ENCODE peak calls at places on chromosomes 4 and X, in six cellular contexts. K, O, H, P, C and W are unnamed samples.

GRCh38 chr4:93658443-93658842 is 170.1 kb upstream of the ATOH1 start:
- DNase-seq in K (no peak), O (no peak), H (peak; percentile 19), P (no peak), C (no peak), W (no peak)

GRCh38 chr4:7526929-7527535 is 92.3 kb upstream of the PSAPL1 start:
- DNase-seq in K (no peak), O (no peak), H (no peak), P (no peak), C (no peak), W (no peak)

GRCh38 chr4:113394730-113395530 is 345.5 kb downstream of the ANK2 start:
- DNase-seq in K (peak; percentile 86), O (peak; percentile 51), H (peak; percentile 88), P (peak; percentile 51), C (peak; percentile 95), W (peak; percentile 79)

GRCh38 chrX:78104447-78105176 is 564 bp downstream of the PGK1 start:
- DNase-seq in K (peak; percentile 47), O (no peak), H (peak; percentile 31), P (no peak), C (peak; percentile 55), W (no peak)

GRCh38 chr4:129261584-129261983 is 165.6 kb downstream of the C4orf33 start:
- DNase-seq in K (no peak), O (no peak), H (no peak), P (no peak), C (no peak), W (no peak)

GRCh38 chr4:120443111-120443510 is 376.5 kb upstream of the MAD2L1 start:
- DNase-seq in K (no peak), O (no peak), H (no peak), P (no peak), C (no peak), W (no peak)

GRCh38 chr4:165864228-165864627 is 8.8 kb upstream of the TLL1 start:
- DNase-seq in K (no peak), O (no peak), H (no peak), P (no peak), C (peak; percentile 11), W (no peak)

GRCh38 chr4:148964456-148964855 is 522.2 kb upstream of the NR3C2 start:
- DNase-seq in K (no peak), O (no peak), H (no peak), P (no peak), C (no peak), W (no peak)

GRCh38 chr4:8580321-8581093 is at the start of gene GPR78:
- DNase-seq in K (peak; percentile 65), O (peak; percentile 93), H (peak; percentile 49), P (peak; percentile 73), C (peak; percentile 97), W (peak; percentile 92)

GRCh38 chr4:10873809-10874208 is 189.2 kb upstream of the CLNK start:
- DNase-seq in K (no peak), O (no peak), H (no peak), P (no peak), C (no peak), W (no peak)

GRCh38 chr4:142402925-142403324 is 443.2 kb downstream of the INPP4B start:
- DNase-seq in K (no peak), O (no peak), H (peak; percentile 39), P (no peak), C (peak; percentile 69), W (no peak)

GRCh38 chr4:4866124-4866832 is 6.8 kb downstream of the MSX1 start:
- DNase-seq in K (peak; percentile 26), O (no peak), H (no peak), P (no peak), C (peak; percentile 11), W (no peak)

GRCh38 chrX:155216940-155217450 is 735 bp downstream of the VBP1 start:
- DNase-seq in K (no peak), O (no peak), H (peak; percentile 4), P (no peak), C (no peak), W (peak; percentile 1)

GRCh38 chrX:154113729-154114128 is 16.2 kb upstream of the MECP2 start:
- DNase-seq in K (no peak), O (no peak), H (no peak), P (no peak), C (no peak), W (no peak)

GRCh38 chr4:98232202-98232601 is 29.0 kb upstream of the RAP1GDS1 start:
- DNase-seq in K (peak; percentile 38), O (no peak), H (peak; percentile 30), P (no peak), C (no peak), W (no peak)

GRCh38 chr4:85402371-85402770 is 72.6 kb upstream of the ARHGAP24 start:
- DNase-seq in K (peak; percentile 69), O (no peak), H (peak; percentile 4), P (no peak), C (peak; percentile 76), W (no peak)

GRCh38 chrX:149248073-149248625 is 257.0 kb downstream of the IDS start:
- DNase-seq in K (no peak), O (no peak), H (no peak), P (no peak), C (no peak), W (no peak)

GRCh38 chr4:40685300-40685699 is 55.6 kb upstream of the RBM47 start:
- DNase-seq in K (peak; percentile 54), O (no peak), H (peak; percentile 73), P (no peak), C (peak; percentile 80), W (no peak)

GRCh38 chr4:83013420-83013867 is 2.8 kb upstream of the LIN54 start:
- DNase-seq in K (no peak), O (no peak), H (no peak), P (no peak), C (no peak), W (no peak)

GRCh38 chr4:39255916-39256315 is 73.6 kb downstream of the WDR19 start:
- DNase-seq in K (no peak), O (no peak), H (no peak), P (no peak), C (peak; percentile 6), W (no peak)

GRCh38 chr4:5373327-5373726 is 322.0 kb downstream of the STK32B start:
- DNase-seq in K (no peak), O (peak; percentile 3), H (no peak), P (no peak), C (no peak), W (no peak)

GRCh38 chrX:31546130-31546529 is 474.3 kb upstream of the FTHL17 start:
- DNase-seq in K (peak; percentile 72), O (no peak), H (peak; percentile 76), P (no peak), C (no peak), W (no peak)

GRCh38 chr4:8278421-8279287 is 9.1 kb downstream of the HTRA3 start:
- DNase-seq in K (peak; percentile 94), O (no peak), H (peak; percentile 93), P (no peak), C (no peak), W (no peak)

DNA sequence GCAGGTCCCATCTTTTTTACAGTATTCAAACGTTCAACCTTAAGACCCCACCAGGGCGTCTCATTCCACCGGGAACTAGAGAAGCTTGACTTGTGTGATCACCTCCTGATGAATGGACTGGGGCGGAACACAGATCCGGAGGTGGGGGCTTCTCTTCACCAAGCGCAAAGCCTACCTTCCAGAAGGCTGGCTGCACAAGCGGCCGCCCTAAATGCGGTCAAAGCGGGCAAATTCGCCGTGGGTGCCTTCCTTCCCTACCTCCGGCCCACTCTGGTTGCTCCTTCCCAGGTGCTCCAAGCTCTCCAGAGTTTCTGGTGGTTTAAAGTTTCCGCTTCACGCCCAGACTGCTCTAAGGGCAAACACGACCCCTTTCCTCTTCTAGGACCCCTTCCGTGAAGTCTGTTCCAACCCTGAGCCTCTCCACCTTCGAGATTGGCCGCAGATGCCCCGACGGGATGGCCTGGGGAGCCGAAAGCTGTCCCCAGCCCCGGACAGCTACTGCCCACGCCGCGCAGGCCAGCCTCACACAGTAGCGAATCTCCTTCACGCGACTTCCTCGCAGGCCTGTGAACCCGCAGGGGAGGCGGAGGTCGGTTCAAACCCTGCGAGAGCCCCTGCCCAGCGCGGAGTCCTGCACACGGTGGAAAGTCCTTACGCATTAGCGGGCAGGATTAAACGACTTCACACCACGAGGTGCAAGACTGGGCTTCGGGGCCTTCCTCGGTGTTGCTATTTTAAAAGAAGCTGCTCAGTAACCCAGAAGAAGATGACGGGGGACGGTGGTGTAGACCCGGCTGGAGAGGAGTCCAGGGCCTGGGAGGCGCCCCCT is 1.6 kb upstream of the WWC2 start:
- DNase-seq in K (peak; percentile 56), O (peak; percentile 65), H (no peak), P (no peak), C (no peak), W (peak; percentile 32)
- H4K8ac ChIP-seq in K (peak overlapping the region; percentile 97), O (no peak overlapping the region), H (peak overlapping the region; percentile 80), P (peak overlapping the region; percentile 96), C (peak overlapping the region; percentile 64), W (no peak overlapping the region)

DNA sequence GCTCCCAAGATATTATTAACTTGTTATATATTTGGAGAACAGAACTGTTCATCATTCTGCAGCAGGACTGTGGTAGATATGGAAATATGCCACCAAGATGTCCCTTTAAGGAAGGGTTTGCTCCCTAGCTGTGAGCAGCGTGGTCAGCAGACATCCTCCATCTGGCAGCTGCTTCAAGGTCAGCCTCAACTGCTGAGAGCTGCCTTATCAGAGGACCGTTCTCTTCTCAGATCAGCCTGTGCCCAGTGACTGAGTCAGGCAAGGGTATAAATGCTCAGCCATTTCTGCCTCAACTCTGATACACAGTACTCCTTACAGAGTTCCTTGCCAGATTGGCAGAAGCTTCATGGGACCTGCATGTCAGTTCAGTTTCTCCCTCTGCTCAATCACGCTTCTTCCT is 63.4 kb upstream of the MAGEB2 start:
- DNase-seq in K (no peak), O (no peak), H (no peak), P (no peak), C (no peak), W (no peak)
- H3K14ac ChIP-seq in K (no peak overlapping the region), O (no peak overlapping the region), H (no peak overlapping the region), P (no peak overlapping the region), C (no peak overlapping the region), W (no peak overlapping the region)

DNA sequence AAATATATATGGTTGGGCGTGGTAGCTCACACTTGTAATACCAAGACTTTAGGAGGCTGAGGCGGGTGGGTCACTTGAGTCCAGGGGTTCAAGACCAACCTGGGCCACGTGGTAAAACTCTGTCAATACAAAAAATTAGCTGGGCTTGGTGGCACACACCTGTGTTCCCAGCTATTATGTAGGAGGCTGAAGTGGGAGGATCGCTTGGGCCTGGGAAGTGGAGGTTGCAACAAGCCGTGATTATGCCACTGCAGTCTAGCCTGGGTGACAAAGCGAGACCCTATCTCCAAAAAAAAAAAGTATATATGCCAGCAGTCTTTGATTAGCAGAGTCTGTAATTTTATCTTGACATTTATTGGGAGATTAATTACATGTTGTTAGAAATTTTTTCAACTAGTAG is 8.7 kb downstream of the EIF2S3 start:
- DNase-seq in K (no peak), O (no peak), H (no peak), P (no peak), C (no peak), W (no peak)
- H4K8ac ChIP-seq in K (no peak overlapping the region), O (no peak overlapping the region), H (no peak overlapping the region), P (no peak overlapping the region), C (no peak overlapping the region), W (no peak overlapping the region)

GRCh38 chrX:121009764-121010163 is 24.2 kb upstream of the CT47A1 start:
- DNase-seq in K (no peak), O (no peak), H (no peak), P (no peak), C (no peak), W (no peak)

GRCh38 chrX:121008920-121009319 is 23.4 kb upstream of the CT47A1 start:
- DNase-seq in K (no peak), O (no peak), H (no peak), P (no peak), C (no peak), W (no peak)

GRCh38 chrX:121011254-121011653 is 25.7 kb upstream of the CT47A1 start:
- DNase-seq in K (no peak), O (no peak), H (no peak), P (no peak), C (no peak), W (no peak)

GRCh38 chrX:121013897-121014455 is 28.4 kb upstream of the CT47A1 start:
- DNase-seq in K (no peak), O (no peak), H (no peak), P (no peak), C (peak; percentile 74), W (no peak)

GRCh38 chrX:121010218-121010617 is 24.7 kb upstream of the CT47A1 start:
- DNase-seq in K (no peak), O (no peak), H (no peak), P (no peak), C (no peak), W (no peak)
- H3K14ac ChIP-seq in K (no peak overlapping the region), O (no peak overlapping the region), H (no peak overlapping the region), P (no peak overlapping the region), C (no peak overlapping the region), W (no peak overlapping the region)